ENCODE peak calls at places on chromosomes 7 and 10, in nine cellular contexts. P, E, B, A, Q, L, N, F and M are unnamed samples.

GRCh38 chr10:122699796-122700466 is at the start of gene C10orf120:
- DNase-seq in P (no peak), E (no peak), B (no peak), A (no peak), Q (no peak), L (no peak), N (no peak), F (no peak), M (no peak)

GRCh38 chr10:69794673-69795072 is 7.0 kb upstream of the COL13A1 start:
- DNase-seq in P (no peak), E (no peak), B (no peak), A (no peak), Q (no peak), L (no peak), N (no peak), F (no peak), M (no peak)

GRCh38 chr10:101262147-101262546 is 32.9 kb upstream of the LBX1 start:
- DNase-seq in P (no peak), E (no peak), B (no peak), A (no peak), Q (no peak), L (no peak), N (no peak), F (no peak), M (no peak)

GRCh38 chr10:17113889-17114288 is 15.7 kb downstream of the CUBN start:
- DNase-seq in P (no peak), E (peak; percentile 11), B (no peak), A (peak; percentile 80), Q (no peak), L (no peak), N (peak; percentile 42), F (no peak), M (peak; percentile 30)

GRCh38 chr7:17010637-17011300 is 129.0 kb upstream of the AGR3 start:
- DNase-seq in P (no peak), E (no peak), B (no peak), A (no peak), Q (no peak), L (no peak), N (no peak), F (no peak), M (no peak)

GRCh38 chr10:127853868-127854768 is 38.6 kb downstream of the CLRN3 start:
- DNase-seq in P (peak; percentile 24), E (peak; percentile 59), B (peak; percentile 66), A (no peak), Q (peak; percentile 73), L (peak; percentile 43), N (peak; percentile 53), F (peak; percentile 80), M (peak; percentile 70)

GRCh38 chr7:16743207-16743606 is 10.3 kb upstream of the TSPAN13 start:
- DNase-seq in P (no peak), E (no peak), B (no peak), A (no peak), Q (peak; percentile 65), L (no peak), N (peak; percentile 43), F (no peak), M (no peak)

GRCh38 chr10:124267231-124267885 is 151.4 kb downstream of the OAT start:
- DNase-seq in P (no peak), E (no peak), B (no peak), A (no peak), Q (no peak), L (no peak), N (no peak), F (no peak), M (no peak)

GRCh38 chr10:100579691-100580090 is 43.9 kb downstream of the HIF1AN start:
- DNase-seq in P (no peak), E (no peak), B (peak; percentile 23), A (no peak), Q (no peak), L (no peak), N (no peak), F (no peak), M (no peak)

GRCh38 chr7:90401989-90402388 is 1.3 kb upstream of the CLDN12 start:
- DNase-seq in P (no peak), E (no peak), B (no peak), A (no peak), Q (no peak), L (no peak), N (no peak), F (no peak), M (no peak)

GRCh38 chr10:103265712-103266329 is 11.1 kb upstream of the INA start:
- DNase-seq in P (peak; percentile 23), E (peak; percentile 65), B (peak; percentile 60), A (no peak), Q (peak; percentile 63), L (peak; percentile 54), N (peak; percentile 59), F (peak; percentile 70), M (peak; percentile 56)

GRCh38 chr7:108463613-108464012 is 7.4 kb upstream of the NRCAM start:
- DNase-seq in P (peak; percentile 27), E (no peak), B (no peak), A (no peak), Q (no peak), L (no peak), N (no peak), F (no peak), M (no peak)

GRCh38 chr7:142815099-142815498 is 39.8 kb upstream of the EPHB6 start:
- DNase-seq in P (no peak), E (no peak), B (no peak), A (no peak), Q (no peak), L (no peak), N (no peak), F (no peak), M (no peak)

GRCh38 chr10:6014241-6014761 is 37.0 kb upstream of the IL15RA start:
- DNase-seq in P (peak; percentile 73), E (peak; percentile 44), B (no peak), A (no peak), Q (peak; percentile 59), L (peak; percentile 26), N (peak; percentile 32), F (no peak), M (peak; percentile 51)

GRCh38 chr10:132730566-132730953 is 55.4 kb downstream of the NKX6-2 start:
- DNase-seq in P (no peak), E (no peak), B (no peak), A (no peak), Q (no peak), L (no peak), N (no peak), F (no peak), M (no peak)
- H3K36me3 ChIP-seq in P (no peaks in the 10 kb centered on the region), E (peaks cover 17% of the 10 kb centered on the region), B (peaks cover 8% of the 10 kb centered on the region), A (peaks cover 50% of the 10 kb centered on the region), Q (no peaks in the 10 kb centered on the region), L (no peaks in the 10 kb centered on the region), N (no peaks in the 10 kb centered on the region), F (no peaks in the 10 kb centered on the region), M (no peaks in the 10 kb centered on the region)

GRCh38 chr10:73771722-73772279 is 10.0 kb upstream of the CHCHD1 start:
- DNase-seq in P (peak; percentile 82), E (peak; percentile 93), B (peak; percentile 91), A (no peak), Q (peak; percentile 96), L (peak; percentile 80), N (no peak), F (peak; percentile 95), M (no peak)
- TF ChIP-seq CTCF in P (no peak), E (no peak), B (no peak), A (no peak), Q (no peak), L (no peak), N (no peak), F (no peak), M (no peak)

GRCh38 chr10:80500572-80501380 is 36.9 kb upstream of the SH2D4B start:
- DNase-seq in P (peak; percentile 29), E (peak; percentile 73), B (no peak), A (no peak), Q (no peak), L (no peak), N (no peak), F (no peak), M (no peak)

GRCh38 chr10:80496555-80497172 is 41.0 kb upstream of the SH2D4B start:
- DNase-seq in P (no peak), E (no peak), B (no peak), A (no peak), Q (no peak), L (no peak), N (no peak), F (no peak), M (no peak)

GRCh38 chr10:80498039-80498832 is 39.5 kb upstream of the SH2D4B start:
- DNase-seq in P (no peak), E (no peak), B (no peak), A (no peak), Q (no peak), L (no peak), N (no peak), F (no peak), M (no peak)

GRCh38 chr10:80498833-80499671 is 38.6 kb upstream of the SH2D4B start:
- DNase-seq in P (peak; percentile 59), E (peak; percentile 83), B (peak; percentile 97), A (peak; percentile 96), Q (no peak), L (peak; percentile 87), N (peak; percentile 94), F (peak; percentile 84), M (peak; percentile 92)

DNA sequence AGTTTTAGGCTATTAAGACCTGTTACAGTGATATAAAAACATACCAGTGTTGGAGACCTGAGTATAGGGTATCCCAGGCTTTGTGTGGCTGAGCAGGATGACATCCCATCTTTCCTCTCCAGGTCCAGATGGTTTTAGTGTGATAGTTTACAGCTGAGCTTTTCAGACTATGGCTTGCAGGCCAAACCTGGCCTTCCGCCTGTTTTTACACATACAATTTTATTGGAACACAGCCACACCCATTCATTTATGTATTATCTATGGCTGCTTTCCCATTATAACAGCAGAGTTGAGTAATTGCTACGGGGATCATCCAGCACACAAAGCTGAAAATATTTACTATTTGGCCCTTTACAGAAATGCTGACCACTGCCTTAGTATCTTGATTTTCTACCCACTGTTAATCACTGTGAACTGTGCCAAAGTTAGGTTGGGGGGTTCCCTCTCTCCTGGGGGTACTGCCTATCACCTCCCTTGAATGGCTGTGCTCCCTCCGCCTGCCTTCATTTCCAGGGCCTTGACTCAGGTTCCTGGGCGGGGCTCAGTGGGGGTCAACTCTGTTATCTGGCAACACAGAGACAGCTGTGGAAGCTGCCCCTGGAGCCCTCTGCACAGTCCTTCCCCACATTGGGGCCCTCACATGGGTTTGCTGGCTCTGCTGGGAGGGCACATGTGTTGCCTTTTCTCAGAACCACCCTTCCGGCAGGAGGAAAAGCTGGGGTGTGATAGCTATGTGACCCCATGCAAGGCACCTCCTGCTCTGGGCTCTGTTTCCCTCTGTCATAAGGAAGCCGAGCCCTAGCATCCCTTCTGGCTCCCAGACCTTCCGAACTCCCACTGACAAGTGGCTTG is 40.3 kb upstream of the SH2D4B start:
- DNase-seq in P (no peak), E (peak; percentile 66), B (peak; percentile 76), A (no peak), Q (no peak), L (no peak), N (peak; percentile 50), F (no peak), M (peak; percentile 64)
- H3K4me1 ChIP-seq in P (peaks cover 98% of the 10 kb centered on the region), E (peaks cover 95% of the 10 kb centered on the region), B (no peaks in the 10 kb centered on the region), A (peaks cover 100% of the 10 kb centered on the region), Q (no peaks in the 10 kb centered on the region), L (peaks cover 17% of the 10 kb centered on the region), N (peaks cover 78% of the 10 kb centered on the region), F (peaks cover 19% of the 10 kb centered on the region), M (peaks cover 54% of the 10 kb centered on the region)

DNA sequence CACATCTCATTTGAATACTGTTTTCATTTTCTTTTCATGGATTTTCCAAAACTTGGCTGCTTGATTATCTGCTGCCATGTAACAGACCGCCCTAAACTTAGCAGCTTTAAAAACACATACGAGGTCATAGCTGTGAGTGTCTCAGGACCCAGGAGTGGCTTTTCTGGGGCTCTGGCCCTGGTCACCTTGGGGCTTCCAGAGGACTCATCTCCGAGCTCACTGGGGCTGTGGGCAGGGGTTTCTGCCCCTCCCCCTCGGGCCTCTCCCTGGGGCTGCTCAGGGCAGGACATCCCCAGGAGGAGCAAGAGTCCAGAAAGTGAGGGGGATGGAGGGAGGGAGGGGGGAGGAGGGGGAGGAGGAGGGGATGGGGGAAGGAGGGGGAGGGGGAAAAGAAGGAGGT is 77.0 kb downstream of the NKX6-2 start:
- DNase-seq in P (no peak), E (no peak), B (no peak), A (peak; percentile 31), Q (no peak), L (no peak), N (no peak), F (peak; percentile 30), M (no peak)
- H3K36me3 ChIP-seq in P (no peaks in the 10 kb centered on the region), E (peaks cover 16% of the 10 kb centered on the region), B (peaks cover 30% of the 10 kb centered on the region), A (peaks cover 55% of the 10 kb centered on the region), Q (no peaks in the 10 kb centered on the region), L (no peaks in the 10 kb centered on the region), N (no peaks in the 10 kb centered on the region), F (peaks cover 3% of the 10 kb centered on the region), M (no peaks in the 10 kb centered on the region)